ENCODE peak calls at places on chromosome 1, in nine cellular contexts. One of them, this sample, is unnamed.

GRCh38 chr1:224087358-224087757 is 26.6 kb upstream of the FBXO28 start:
- DNase-seq in tibial artery: no peak
- DNase-seq in AG09309: no peak
- DNase-seq in NCI-H748 treated with DMSO at 0.1 percent for 48 hours: no peak
- DNase-seq in MCF 10A: no peak
- DNase-seq in CD8-positive, alpha-beta T cell: no peak
- DNase-seq in COR-L47: no peak
- DNase-seq in transverse colon: no peak
- DNase-seq in sigmoid colon: no peak
- DNase-seq in this sample: no peak

GRCh38 chr1:9960705-9961562 is 17.7 kb downstream of the NMNAT1 start:
- DNase-seq in COR-L47: no peak
- DNase-seq in CD8-positive, alpha-beta T cell: no peak
- DNase-seq in tibial artery: no peak
- DNase-seq in sigmoid colon: no peak
- DNase-seq in NCI-H748 treated with DMSO at 0.1 percent for 48 hours: peak; percentile 22
- DNase-seq in MCF 10A: peak; percentile 33
- DNase-seq in AG09309: no peak
- DNase-seq in transverse colon: no peak
- DNase-seq in this sample: no peak

GRCh38 chr1:233673146-233673946 is 59.4 kb downstream of the KCNK1 start:
- DNase-seq in AG09309: no peak
- DNase-seq in COR-L47: no peak
- DNase-seq in MCF 10A: no peak
- DNase-seq in transverse colon: no peak
- DNase-seq in NCI-H748 treated with DMSO at 0.1 percent for 48 hours: no peak
- DNase-seq in CD8-positive, alpha-beta T cell: no peak
- DNase-seq in sigmoid colon: no peak
- DNase-seq in tibial artery: no peak
- DNase-seq in this sample: no peak

GRCh38 chr1:174812656-174813055 is 187.1 kb upstream of the CACYBP start:
- DNase-seq in CD8-positive, alpha-beta T cell: no peak
- DNase-seq in COR-L47: no peak
- DNase-seq in transverse colon: no peak
- DNase-seq in MCF 10A: no peak
- DNase-seq in tibial artery: no peak
- DNase-seq in NCI-H748 treated with DMSO at 0.1 percent for 48 hours: peak; percentile 11
- DNase-seq in AG09309: no peak
- DNase-seq in sigmoid colon: no peak
- DNase-seq in this sample: no peak

GRCh38 chr1:201142854-201143725 is 11.2 kb downstream of the TMEM9 start:
- DNase-seq in MCF 10A: no peak
- DNase-seq in transverse colon: no peak
- DNase-seq in tibial artery: no peak
- DNase-seq in COR-L47: no peak
- DNase-seq in NCI-H748 treated with DMSO at 0.1 percent for 48 hours: no peak
- DNase-seq in AG09309: no peak
- DNase-seq in sigmoid colon: no peak
- DNase-seq in CD8-positive, alpha-beta T cell: no peak
- DNase-seq in this sample: no peak

GRCh38 chr1:27496604-27497155 is 6.7 kb upstream of the WASF2 start:
- DNase-seq in sigmoid colon: peak; percentile 67
- DNase-seq in transverse colon: no peak
- DNase-seq in COR-L47: no peak
- DNase-seq in tibial artery: no peak
- DNase-seq in MCF 10A: no peak
- DNase-seq in AG09309: no peak
- DNase-seq in CD8-positive, alpha-beta T cell: no peak
- DNase-seq in NCI-H748 treated with DMSO at 0.1 percent for 48 hours: no peak
- DNase-seq in this sample: no peak

GRCh38 chr1:93595266-93595665 is 86.4 kb downstream of the BCAR3 start:
- DNase-seq in CD8-positive, alpha-beta T cell: no peak
- DNase-seq in transverse colon: no peak
- DNase-seq in COR-L47: no peak
- DNase-seq in sigmoid colon: peak; percentile 43
- DNase-seq in tibial artery: no peak
- DNase-seq in NCI-H748 treated with DMSO at 0.1 percent for 48 hours: no peak
- DNase-seq in AG09309: no peak
- DNase-seq in MCF 10A: no peak
- DNase-seq in this sample: no peak

GRCh38 chr1:68322096-68322495 is 89.8 kb upstream of the WLS start:
- DNase-seq in MCF 10A: no peak
- DNase-seq in COR-L47: no peak
- DNase-seq in transverse colon: no peak
- DNase-seq in NCI-H748 treated with DMSO at 0.1 percent for 48 hours: no peak
- DNase-seq in tibial artery: no peak
- DNase-seq in sigmoid colon: no peak
- DNase-seq in CD8-positive, alpha-beta T cell: no peak
- DNase-seq in AG09309: no peak
- DNase-seq in this sample: no peak

GRCh38 chr1:110634455-110635281 is 28.5 kb upstream of the KCNA2 start:
- DNase-seq in MCF 10A: peak; percentile 72
- DNase-seq in COR-L47: no peak
- DNase-seq in sigmoid colon: peak; percentile 93
- DNase-seq in CD8-positive, alpha-beta T cell: no peak
- DNase-seq in NCI-H748 treated with DMSO at 0.1 percent for 48 hours: no peak
- DNase-seq in transverse colon: peak; percentile 78
- DNase-seq in AG09309: no peak
- DNase-seq in tibial artery: peak; percentile 60
- DNase-seq in this sample: peak; percentile 23

GRCh38 chr1:193537266-193538003 is 351.0 kb upstream of the B3GALT2 start:
- DNase-seq in MCF 10A: no peak
- DNase-seq in tibial artery: no peak
- DNase-seq in sigmoid colon: no peak
- DNase-seq in NCI-H748 treated with DMSO at 0.1 percent for 48 hours: no peak
- DNase-seq in COR-L47: no peak
- DNase-seq in transverse colon: peak; percentile 54
- DNase-seq in CD8-positive, alpha-beta T cell: no peak
- DNase-seq in AG09309: no peak
- DNase-seq in this sample: no peak

GRCh38 chr1:216181590-216181989 is 241.7 kb downstream of the USH2A start:
- DNase-seq in transverse colon: no peak
- DNase-seq in COR-L47: no peak
- DNase-seq in MCF 10A: no peak
- DNase-seq in sigmoid colon: no peak
- DNase-seq in AG09309: no peak
- DNase-seq in tibial artery: no peak
- DNase-seq in CD8-positive, alpha-beta T cell: no peak
- DNase-seq in NCI-H748 treated with DMSO at 0.1 percent for 48 hours: no peak
- DNase-seq in this sample: no peak

This sample was measured in prostate gland.